ENCODE peak calls at places on chromosome 18, in six cellular contexts. J is fibroblast of villous mesenchyme, G is adrenal gland, K is fibroblast of lung, A is kidney, B is pancreas. E is an unnamed sample.

GRCh38 chr18:23032030-23032582 is 99.0 kb downstream of the RBBP8 start:
- DNase-seq in A (no peak), B (no peak), J (peak; percentile 71), K (peak; percentile 66), G (no peak), E (peak; percentile 69)

GRCh38 chr18:76502551-76502950 is 7.5 kb upstream of the ZNF516 start:
- DNase-seq in J (no peak), K (no peak), B (no peak), A (no peak), G (no peak), E (no peak)

GRCh38 chr18:23658296-23658695 is 4.4 kb downstream of the ANKRD29 start:
- DNase-seq in A (no peak), G (no peak), K (no peak), J (no peak), B (no peak), E (peak; percentile 39)

GRCh38 chr18:48629730-48630324 is 91.0 kb downstream of the CTIF start:
- DNase-seq in A (no peak), B (no peak), G (no peak), K (peak; percentile 94), J (peak; percentile 95), E (peak; percentile 97)

GRCh38 chr18:78831603-78832002 is 148.0 kb upstream of the SALL3 start:
- DNase-seq in K (no peak), B (no peak), G (no peak), A (no peak), J (no peak), E (no peak)

GRCh38 chr18:50944245-50944917 is 23.5 kb upstream of the ELAC1 start:
- DNase-seq in B (no peak), G (no peak), A (no peak), K (no peak), J (no peak), E (peak; percentile 6)

GRCh38 chr18:45522371-45522770 is 92.9 kb upstream of the SLC14A2 start:
- DNase-seq in B (no peak), J (peak; percentile 22), K (peak; percentile 68), G (no peak), A (peak; percentile 77), E (no peak)

GRCh38 chr18:13470555-13471494 is 252.3 kb downstream of the LDLRAD4 start:
- DNase-seq in A (no peak), J (no peak), G (no peak), B (peak; percentile 33), K (no peak), E (no peak)

GRCh38 chr18:58180738-58181353 is 136.8 kb downstream of the NEDD4L start:
- DNase-seq in A (no peak), K (peak; percentile 59), G (peak; percentile 60), B (no peak), J (peak; percentile 57), E (peak; percentile 53)

GRCh38 chr18:64100136-64100922 is 48.6 kb downstream of the LINC00305 start:
- DNase-seq in A (no peak), B (no peak), J (no peak), G (no peak), K (no peak), E (no peak)

GRCh38 chr18:8507881-8508280 is 101.4 kb upstream of the RAB12 start:
- DNase-seq in K (peak; percentile 10), B (no peak), G (no peak), J (no peak), A (no peak), E (no peak)

GRCh38 chr18:63575680-63576079 is 11.5 kb upstream of the SERPINB13 start:
- DNase-seq in A (no peak), G (no peak), J (no peak), K (no peak), B (no peak), E (no peak)

GRCh38 chr18:57698571-57699276 is 77.1 kb upstream of the NARS1 start:
- DNase-seq in A (no peak), G (no peak), B (no peak), J (peak; percentile 86), K (peak; percentile 81), E (peak; percentile 78)

GRCh38 chr18:36692331-36692730 is 136.5 kb downstream of the TPGS2 start:
- DNase-seq in K (peak; percentile 44), J (peak; percentile 13), B (no peak), G (no peak), A (no peak), E (peak; percentile 7)

GRCh38 chr18:22523481-22523880 is 105.8 kb upstream of the CTAGE1 start:
- DNase-seq in B (no peak), K (no peak), G (no peak), A (no peak), J (no peak), E (no peak)

GRCh38 chr18:59718108-59719057 is 21.2 kb upstream of the CCBE1 start:
- DNase-seq in A (no peak), B (no peak), G (no peak), K (peak; percentile 81), J (peak; percentile 78), E (peak; percentile 97)

GRCh38 chr18:73688851-73689659 is 458.6 kb downstream of the FBXO15 start:
- DNase-seq in J (peak; percentile 82), A (no peak), G (no peak), B (no peak), K (peak; percentile 97), E (peak; percentile 81)

GRCh38 chr18:70072678-70073077 is 125.0 kb upstream of the CD226 start:
- DNase-seq in B (no peak), K (peak; percentile 61), G (no peak), J (peak; percentile 46), A (no peak), E (peak; percentile 67)
- TF ChIP-seq CTCF in B (no peak), K (peak; percentile 35), G (peak; percentile 38), J (peak; percentile 39), A (no peak), E (peak; percentile 33)

DNA sequence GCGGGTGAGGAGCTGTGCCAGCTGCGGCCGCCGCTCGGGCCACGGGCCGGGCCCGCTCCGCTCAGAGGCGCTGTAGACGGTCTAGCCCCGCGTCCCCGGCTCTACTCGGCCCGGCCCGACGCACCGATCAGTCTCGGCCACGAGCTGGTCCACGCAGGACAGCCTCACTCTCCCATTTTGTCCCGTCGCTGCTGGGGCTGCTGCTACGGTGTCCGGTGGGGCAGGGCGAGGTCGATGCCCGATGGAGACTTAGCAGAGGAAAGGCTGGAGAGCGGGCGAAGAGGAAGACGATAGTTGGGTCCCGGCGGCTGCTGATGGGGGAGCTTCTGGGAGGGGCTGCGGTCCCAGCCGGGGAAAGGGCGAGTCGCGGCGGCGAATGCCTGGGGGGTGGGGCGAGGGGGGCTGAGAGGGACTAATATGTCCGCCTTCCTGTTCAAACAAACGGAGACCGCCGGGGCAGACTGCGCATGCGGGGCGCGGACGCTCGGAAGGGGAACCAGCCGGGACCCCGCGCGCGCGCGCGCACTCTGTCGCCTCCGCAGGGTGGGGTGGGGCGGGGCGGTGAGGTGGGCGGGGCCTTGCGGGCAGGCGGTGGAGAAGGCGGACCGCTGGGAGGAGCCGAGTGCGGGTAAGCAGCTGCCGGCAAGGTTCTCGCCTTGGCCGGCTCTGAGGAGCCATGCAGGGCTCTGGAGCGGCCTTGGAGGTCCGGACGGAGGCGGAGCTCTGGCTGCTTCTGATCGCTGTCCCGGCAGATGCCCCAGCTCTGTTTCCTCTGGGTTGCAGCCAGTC is at the start of gene ROCK1:
- DNase-seq in B (peak; percentile 99), J (peak; percentile 97), K (peak; percentile 96), A (peak; percentile 100), G (peak; percentile 99), E (peak; percentile 99)
- H3K4me3 ChIP-seq in B (peak within 1 kb of the TSS; percentile 92), J (peak within 1 kb of the TSS; percentile 96), K (peak within 1 kb of the TSS; percentile 100), A (peak within 1 kb of the TSS; percentile 92), G (peak within 1 kb of the TSS; percentile 97), E (peak within 1 kb of the TSS; percentile 98)

GRCh38 chr18:62437520-62438329 is 85.1 kb upstream of the ZCCHC2 start:
- DNase-seq in G (no peak), K (no peak), A (no peak), J (peak; percentile 37), B (no peak), E (peak; percentile 29)
- TF ChIP-seq CTCF in G (no peak), K (no peak), A (no peak), J (no peak), B (no peak), E (no peak)

DNA sequence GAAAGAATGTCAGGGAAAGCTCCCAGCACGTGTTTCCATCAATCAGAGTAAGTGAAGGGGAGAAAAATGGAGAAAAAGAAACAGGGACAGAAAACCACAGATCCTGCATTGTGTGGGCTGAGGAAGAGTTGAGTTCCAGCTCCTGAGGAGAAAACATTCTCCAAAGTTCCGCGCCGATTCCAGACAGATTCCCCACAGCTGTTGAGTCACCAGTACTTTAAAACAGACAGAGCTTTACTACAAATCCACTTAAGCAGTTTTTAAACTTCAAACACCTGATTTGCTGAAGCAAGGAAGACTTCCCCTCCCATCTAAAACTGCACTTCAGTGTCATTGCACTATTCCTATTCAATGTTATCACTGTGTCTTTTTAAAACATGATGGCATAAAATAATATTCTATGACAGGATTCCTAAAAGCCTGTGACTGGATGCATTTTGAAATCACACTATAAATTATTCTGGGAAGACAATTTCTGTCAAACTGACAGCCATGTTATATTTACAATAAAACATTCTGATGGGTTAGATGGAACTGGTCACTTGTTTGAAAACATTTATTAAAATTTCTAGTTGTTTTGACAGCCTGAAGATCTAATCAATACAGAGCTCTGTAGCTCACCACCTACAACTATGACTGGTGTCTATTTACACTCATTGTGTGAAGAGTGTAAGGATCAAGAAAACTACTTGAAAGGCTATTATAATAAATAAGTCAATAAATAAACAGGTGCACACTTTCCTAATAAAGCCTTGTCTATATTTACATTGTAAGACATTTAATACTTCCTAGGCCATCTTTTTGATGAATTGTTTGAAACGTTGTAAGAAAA is 40.9 kb downstream of the TCF4 start:
- DNase-seq in K (peak; percentile 63), J (peak; percentile 73), B (peak; percentile 14), G (no peak), A (no peak), E (peak; percentile 67)
- H3K4me3 ChIP-seq in K (peak overlapping the region; percentile 41), J (peak overlapping the region; percentile 40), B (no peak overlapping the region), G (no peak overlapping the region), A (no peak overlapping the region), E (peak overlapping the region; percentile 37)

DNA sequence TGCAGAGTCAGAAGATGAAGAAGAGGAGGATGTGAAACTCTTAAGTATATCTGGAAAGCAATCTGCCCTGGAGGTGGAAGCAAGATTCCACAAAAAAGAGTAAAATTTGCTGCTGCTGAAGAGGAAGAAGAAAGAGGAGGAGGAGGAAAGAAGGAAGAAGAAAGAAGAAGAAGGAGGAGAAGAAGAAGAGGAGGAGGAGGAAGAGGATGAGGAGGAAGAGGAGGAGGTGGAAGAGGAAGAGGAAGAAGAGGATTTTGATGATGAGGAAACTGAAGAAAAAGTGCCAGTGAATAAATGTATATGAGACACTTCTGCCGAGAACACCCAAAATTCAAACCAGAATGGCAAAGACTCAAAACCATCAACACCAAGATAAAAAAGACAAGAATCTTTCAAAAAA is 20.9 kb upstream of the TAF4B start:
- DNase-seq in A (no peak), B (no peak), K (no peak), G (no peak), J (no peak), E (no peak)
- TF ChIP-seq CTCF in A (no peak), B (no peak), K (no peak), G (no peak), J (no peak), E (no peak)

GRCh38 chr18:35641916-35642315 is 60.4 kb downstream of the GALNT1 start:
- DNase-seq in K (peak; percentile 65), G (no peak), J (peak; percentile 71), B (no peak), A (no peak), E (no peak)
- H3K4me3 ChIP-seq in K (no peak overlapping the region), G (no peak overlapping the region), J (no peak overlapping the region), B (no peak overlapping the region), A (no peak overlapping the region), E (no peak overlapping the region)